ENCODE peak calls at places on chromosomes 11 and 22, in eight cellular contexts. One of them, this sample, is unnamed.

GRCh38 chr22:25747245-25747944 is 5.4 kb downstream of the MYO18B start:
- DNase-seq in cardiac fibroblast: peak
- DNase-seq in CD8-positive, alpha-beta memory T cell: no peak
- DNase-seq in mammary epithelial cell: peak
- DNase-seq in ovary: no peak
- DNase-seq in cardiac muscle cell: no peak
- DNase-seq in hepatocyte: peak
- DNase-seq in psoas muscle: peak
- DNase-seq in this sample: peak

GRCh38 chr11:134586726-134587125 is 174.7 kb upstream of the B3GAT1 start:
- DNase-seq in cardiac fibroblast: no peak
- DNase-seq in CD8-positive, alpha-beta memory T cell: no peak
- DNase-seq in mammary epithelial cell: no peak
- DNase-seq in ovary: no peak
- DNase-seq in cardiac muscle cell: no peak
- DNase-seq in hepatocyte: no peak
- DNase-seq in psoas muscle: no peak
- DNase-seq in this sample: no peak

GRCh38 chr11:83727251-83727650 is 441.1 kb upstream of the CCDC90B start:
- DNase-seq in cardiac fibroblast: no peak
- DNase-seq in CD8-positive, alpha-beta memory T cell: no peak
- DNase-seq in mammary epithelial cell: no peak
- DNase-seq in ovary: no peak
- DNase-seq in cardiac muscle cell: no peak
- DNase-seq in hepatocyte: no peak
- DNase-seq in psoas muscle: no peak
- DNase-seq in this sample: no peak

GRCh38 chr22:46150615-46151423 is 493 bp downstream of the PPARA start:
- DNase-seq in cardiac fibroblast: no peak
- DNase-seq in CD8-positive, alpha-beta memory T cell: peak
- DNase-seq in mammary epithelial cell: peak
- DNase-seq in ovary: peak
- DNase-seq in cardiac muscle cell: no peak
- DNase-seq in hepatocyte: peak
- DNase-seq in psoas muscle: peak
- DNase-seq in this sample: peak

GRCh38 chr11:120633630-120634374 is 122.3 kb downstream of the GRIK4 start:
- DNase-seq in cardiac fibroblast: no peak
- DNase-seq in CD8-positive, alpha-beta memory T cell: no peak
- DNase-seq in mammary epithelial cell: no peak
- DNase-seq in ovary: no peak
- DNase-seq in cardiac muscle cell: peak
- DNase-seq in hepatocyte: no peak
- DNase-seq in psoas muscle: no peak
- DNase-seq in this sample: no peak

GRCh38 chr22:48782817-48783511 is 1044.7 kb downstream of the BRD1 start:
- DNase-seq in cardiac fibroblast: no peak
- DNase-seq in CD8-positive, alpha-beta memory T cell: no peak
- DNase-seq in mammary epithelial cell: no peak
- DNase-seq in ovary: no peak
- DNase-seq in cardiac muscle cell: no peak
- DNase-seq in hepatocyte: no peak
- DNase-seq in psoas muscle: no peak
- DNase-seq in this sample: no peak

GRCh38 chr22:44758354-44758969 is 6.1 kb downstream of the ARHGAP8 start:
- DNase-seq in cardiac fibroblast: peak
- DNase-seq in CD8-positive, alpha-beta memory T cell: no peak
- DNase-seq in mammary epithelial cell: peak
- DNase-seq in ovary: no peak
- DNase-seq in cardiac muscle cell: no peak
- DNase-seq in hepatocyte: peak
- DNase-seq in psoas muscle: no peak
- DNase-seq in this sample: no peak

GRCh38 chr22:42314709-42315391 is 44.4 kb upstream of the TCF20 start:
- DNase-seq in cardiac fibroblast: no peak
- DNase-seq in CD8-positive, alpha-beta memory T cell: no peak
- DNase-seq in mammary epithelial cell: no peak
- DNase-seq in ovary: no peak
- DNase-seq in cardiac muscle cell: peak
- DNase-seq in hepatocyte: no peak
- DNase-seq in psoas muscle: no peak
- DNase-seq in this sample: no peak

GRCh38 chr11:10125522-10126133 is 168.4 kb downstream of the SBF2 start:
- DNase-seq in cardiac fibroblast: peak
- DNase-seq in CD8-positive, alpha-beta memory T cell: no peak
- DNase-seq in mammary epithelial cell: peak
- DNase-seq in ovary: no peak
- DNase-seq in cardiac muscle cell: no peak
- DNase-seq in hepatocyte: no peak
- DNase-seq in psoas muscle: no peak
- DNase-seq in this sample: no peak

GRCh38 chr22:27113211-27114030 is 456.0 kb downstream of the MIAT start:
- DNase-seq in cardiac fibroblast: peak
- DNase-seq in CD8-positive, alpha-beta memory T cell: no peak
- DNase-seq in mammary epithelial cell: peak
- DNase-seq in ovary: no peak
- DNase-seq in cardiac muscle cell: no peak
- DNase-seq in hepatocyte: peak
- DNase-seq in psoas muscle: peak
- DNase-seq in this sample: peak

GRCh38 chr22:50269573-50270301 is 443 bp downstream of the MAPK11 start:
- DNase-seq in cardiac fibroblast: peak
- DNase-seq in CD8-positive, alpha-beta memory T cell: peak
- DNase-seq in mammary epithelial cell: no peak
- DNase-seq in ovary: peak
- DNase-seq in cardiac muscle cell: peak
- DNase-seq in hepatocyte: peak
- DNase-seq in psoas muscle: no peak
- DNase-seq in this sample: peak

GRCh38 chr11:111500481-111500880 is 11.7 kb downstream of the BTG4 start:
- DNase-seq in cardiac fibroblast: no peak
- DNase-seq in CD8-positive, alpha-beta memory T cell: no peak
- DNase-seq in mammary epithelial cell: peak
- DNase-seq in ovary: no peak
- DNase-seq in cardiac muscle cell: no peak
- DNase-seq in hepatocyte: no peak
- DNase-seq in psoas muscle: no peak
- DNase-seq in this sample: no peak

GRCh38 chr22:38570841-38571364 is 920 bp upstream of the DMC1 start:
- DNase-seq in cardiac fibroblast: peak
- DNase-seq in CD8-positive, alpha-beta memory T cell: peak
- DNase-seq in mammary epithelial cell: peak
- DNase-seq in ovary: peak
- DNase-seq in cardiac muscle cell: peak
- DNase-seq in hepatocyte: peak
- DNase-seq in psoas muscle: peak
- DNase-seq in this sample: peak

GRCh38 chr11:33040127-33040861 is 922 bp downstream of the TCP11L1 start:
- DNase-seq in cardiac fibroblast: peak
- DNase-seq in CD8-positive, alpha-beta memory T cell: peak
- DNase-seq in mammary epithelial cell: peak
- DNase-seq in ovary: no peak
- DNase-seq in cardiac muscle cell: no peak
- DNase-seq in hepatocyte: peak
- DNase-seq in psoas muscle: no peak
- DNase-seq in this sample: no peak

GRCh38 chr11:20599424-20600346 is at the start of gene SLC6A5:
- DNase-seq in cardiac fibroblast: peak
- DNase-seq in CD8-positive, alpha-beta memory T cell: no peak
- DNase-seq in mammary epithelial cell: peak
- DNase-seq in ovary: no peak
- DNase-seq in cardiac muscle cell: peak
- DNase-seq in hepatocyte: peak
- DNase-seq in psoas muscle: no peak
- DNase-seq in this sample: peak

GRCh38 chr11:63619967-63620366 is 5.7 kb upstream of the PLAAT3 start:
- DNase-seq in cardiac fibroblast: no peak
- DNase-seq in CD8-positive, alpha-beta memory T cell: no peak
- DNase-seq in mammary epithelial cell: no peak
- DNase-seq in ovary: no peak
- DNase-seq in cardiac muscle cell: no peak
- DNase-seq in hepatocyte: peak
- DNase-seq in psoas muscle: no peak
- DNase-seq in this sample: no peak

GRCh38 chr11:63613517-63614135 is 607 bp downstream of the PLAAT3 start:
- DNase-seq in cardiac fibroblast: no peak
- DNase-seq in CD8-positive, alpha-beta memory T cell: peak
- DNase-seq in mammary epithelial cell: no peak
- DNase-seq in ovary: peak
- DNase-seq in cardiac muscle cell: peak
- DNase-seq in hepatocyte: peak
- DNase-seq in psoas muscle: peak
- DNase-seq in this sample: peak

GRCh38 chr11:63620928-63621539 is 6.8 kb upstream of the PLAAT3 start:
- DNase-seq in cardiac fibroblast: no peak
- DNase-seq in CD8-positive, alpha-beta memory T cell: no peak
- DNase-seq in mammary epithelial cell: no peak
- DNase-seq in ovary: no peak
- DNase-seq in cardiac muscle cell: no peak
- DNase-seq in hepatocyte: no peak
- DNase-seq in psoas muscle: no peak
- DNase-seq in this sample: no peak

GRCh38 chr11:63614136-63614664 is at the start of gene PLAAT3:
- DNase-seq in cardiac fibroblast: peak
- DNase-seq in CD8-positive, alpha-beta memory T cell: no peak
- DNase-seq in mammary epithelial cell: no peak
- DNase-seq in ovary: peak
- DNase-seq in cardiac muscle cell: peak
- DNase-seq in hepatocyte: peak
- DNase-seq in psoas muscle: peak
- DNase-seq in this sample: peak

DNA sequence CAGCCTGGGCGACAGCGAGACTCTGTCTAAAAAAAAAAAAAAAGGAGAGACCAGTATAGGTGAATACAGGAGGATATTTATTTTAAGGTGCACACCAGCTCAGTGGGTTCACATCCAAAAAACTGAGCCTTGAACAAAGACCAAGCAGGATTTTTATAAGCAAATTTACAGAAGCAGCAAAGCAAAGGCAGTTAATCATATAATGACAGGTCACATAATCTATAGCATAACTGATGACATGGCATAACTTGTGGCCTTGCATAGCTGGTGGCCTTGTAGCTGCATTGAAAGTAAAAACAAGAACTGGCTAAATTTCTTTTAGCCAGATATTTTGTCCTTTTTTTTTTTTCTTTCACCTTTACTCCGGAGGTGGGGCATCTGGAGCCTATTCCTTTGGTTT is 2.7 kb upstream of the PLAAT3 start:
- DNase-seq in cardiac fibroblast: no peak
- DNase-seq in CD8-positive, alpha-beta memory T cell: no peak
- DNase-seq in mammary epithelial cell: no peak
- DNase-seq in ovary: no peak
- DNase-seq in cardiac muscle cell: no peak
- DNase-seq in hepatocyte: no peak
- DNase-seq in psoas muscle: no peak
- DNase-seq in this sample: no peak
- H3K4me3 ChIP-seq in cardiac fibroblast: no peak
- H3K4me3 ChIP-seq in CD8-positive, alpha-beta memory T cell: no peak
- H3K4me3 ChIP-seq in mammary epithelial cell: no peak
- H3K4me3 ChIP-seq in ovary: no peak
- H3K4me3 ChIP-seq in cardiac muscle cell: no peak
- H3K4me3 ChIP-seq in hepatocyte: no peak
- H3K4me3 ChIP-seq in psoas muscle: no peak
- H3K4me3 ChIP-seq in this sample: no peak

DNA sequence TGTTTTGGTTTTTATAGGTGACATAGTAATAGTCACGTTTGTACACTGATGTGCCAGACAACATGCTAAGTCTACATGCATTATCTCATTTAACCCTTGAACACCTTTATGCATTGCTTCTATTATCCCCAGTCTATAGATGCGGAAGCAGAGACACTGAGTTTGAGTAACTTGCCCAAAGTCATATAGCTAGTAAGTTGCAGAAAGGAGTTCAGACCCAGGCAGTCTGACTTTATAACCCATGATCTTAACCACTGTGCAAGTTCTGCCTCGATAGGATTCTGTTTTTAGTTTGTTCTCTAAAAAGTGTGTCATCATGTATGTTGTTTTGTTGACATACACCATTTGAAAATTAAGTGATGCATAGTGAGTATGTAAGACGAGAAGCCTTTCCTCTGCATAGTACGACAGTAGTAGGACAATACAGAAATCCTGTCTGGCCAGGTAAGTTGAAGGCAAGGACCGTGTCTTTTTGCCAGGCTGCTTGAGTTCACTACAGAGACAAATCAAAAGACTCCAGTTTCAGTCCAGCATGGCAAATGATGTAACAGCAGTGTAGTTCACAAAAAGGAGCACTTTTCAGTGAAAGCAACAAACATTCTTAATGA is 3.3 kb downstream of the ZC3H12C start:
- DNase-seq in cardiac fibroblast: no peak
- DNase-seq in CD8-positive, alpha-beta memory T cell: no peak
- DNase-seq in mammary epithelial cell: no peak
- DNase-seq in ovary: no peak
- DNase-seq in cardiac muscle cell: no peak
- DNase-seq in hepatocyte: no peak
- DNase-seq in psoas muscle: no peak
- DNase-seq in this sample: no peak
- H3K4me3 ChIP-seq in cardiac fibroblast: no peak
- H3K4me3 ChIP-seq in CD8-positive, alpha-beta memory T cell: no peak
- H3K4me3 ChIP-seq in mammary epithelial cell: no peak
- H3K4me3 ChIP-seq in ovary: no peak
- H3K4me3 ChIP-seq in cardiac muscle cell: no peak
- H3K4me3 ChIP-seq in hepatocyte: no peak
- H3K4me3 ChIP-seq in psoas muscle: no peak
- H3K4me3 ChIP-seq in this sample: no peak

DNA sequence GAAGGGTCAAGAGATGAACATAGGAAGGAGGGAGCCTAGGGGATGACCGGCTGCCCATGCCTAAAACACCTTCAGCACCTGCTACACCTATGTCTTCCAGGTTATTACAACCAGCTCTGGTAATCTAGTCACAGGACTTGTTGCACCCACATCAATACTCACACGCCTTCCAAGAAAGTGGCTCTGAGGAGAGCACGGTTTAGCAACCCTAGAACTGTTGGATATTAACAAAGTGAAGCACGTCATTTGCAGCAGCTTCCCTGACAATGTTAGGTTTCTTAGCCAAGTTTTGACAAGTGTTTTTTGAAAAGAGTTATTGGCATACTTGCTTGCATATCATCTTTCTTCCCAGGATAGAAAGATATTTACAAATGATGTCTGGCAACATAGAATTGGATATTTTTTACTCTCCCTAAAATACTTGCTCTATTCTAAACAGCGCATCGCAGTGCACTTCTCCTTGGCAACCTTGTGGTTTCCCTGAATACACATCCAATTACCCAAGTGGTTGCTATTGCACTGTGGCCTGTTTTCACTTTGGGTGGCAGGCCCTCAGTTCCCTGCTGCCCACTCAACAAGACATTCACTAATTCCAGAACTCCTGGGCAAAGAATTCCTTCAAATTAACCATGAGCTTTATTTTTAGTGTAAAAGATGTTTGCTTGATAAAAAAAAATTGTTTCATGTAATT is 94.3 kb upstream of the ARHGAP42 start:
- DNase-seq in cardiac fibroblast: no peak
- DNase-seq in CD8-positive, alpha-beta memory T cell: no peak
- DNase-seq in mammary epithelial cell: no peak
- DNase-seq in ovary: no peak
- DNase-seq in cardiac muscle cell: no peak
- DNase-seq in hepatocyte: no peak
- DNase-seq in psoas muscle: no peak
- DNase-seq in this sample: no peak
- H3K4me3 ChIP-seq in cardiac fibroblast: no peak
- H3K4me3 ChIP-seq in CD8-positive, alpha-beta memory T cell: no peak
- H3K4me3 ChIP-seq in mammary epithelial cell: no peak
- H3K4me3 ChIP-seq in ovary: no peak
- H3K4me3 ChIP-seq in cardiac muscle cell: no peak
- H3K4me3 ChIP-seq in hepatocyte: no peak
- H3K4me3 ChIP-seq in psoas muscle: no peak
- H3K4me3 ChIP-seq in this sample: no peak

GRCh38 chr11:17822021-17822781 is 87.6 kb downstream of the KCNC1 start:
- DNase-seq in cardiac fibroblast: peak
- DNase-seq in CD8-positive, alpha-beta memory T cell: no peak
- DNase-seq in mammary epithelial cell: no peak
- DNase-seq in ovary: no peak
- DNase-seq in cardiac muscle cell: no peak
- DNase-seq in hepatocyte: peak
- DNase-seq in psoas muscle: no peak
- DNase-seq in this sample: peak
- H3K4me3 ChIP-seq in cardiac fibroblast: no peak
- H3K4me3 ChIP-seq in CD8-positive, alpha-beta memory T cell: no peak
- H3K4me3 ChIP-seq in mammary epithelial cell: no peak
- H3K4me3 ChIP-seq in ovary: no peak
- H3K4me3 ChIP-seq in cardiac muscle cell: no peak
- H3K4me3 ChIP-seq in hepatocyte: no peak
- H3K4me3 ChIP-seq in psoas muscle: no peak
- H3K4me3 ChIP-seq in this sample: no peak